ENCODE peak calls at places on chromosomes 3 and 15, in four cellular contexts. Y is PC-3, O is IMR-90, D is fibroblast of lung. T is an unnamed sample.

GRCh38 chr3:170644711-170645110 is 58.8 kb upstream of the SLC7A14 start:
- DNase-seq in Y (no peak), O (peak), D (no peak), T (no peak)

GRCh38 chr3:98003306-98003969 is 31.2 kb upstream of the RIOX2 start:
- DNase-seq in Y (no peak), O (no peak), D (no peak), T (no peak)

GRCh38 chr3:176919836-176920760 is 277.2 kb downstream of the TBL1XR1 start:
- DNase-seq in Y (peak), O (peak), D (peak), T (no peak)

GRCh38 chr3:88725440-88725839 is 382.0 kb upstream of the EPHA3 start:
- DNase-seq in Y (no peak), O (no peak), D (no peak), T (no peak)

GRCh38 chr3:5787863-5788488 is 600.5 kb downstream of the EDEM1 start:
- DNase-seq in Y (peak), O (no peak), D (no peak), T (no peak)

GRCh38 chr15:29092376-29093064 is 177.1 kb downstream of the NSMCE3 start:
- DNase-seq in Y (no peak), O (no peak), D (no peak), T (no peak)

GRCh38 chr3:43117257-43117656 is 11.4 kb upstream of the POMGNT2 start:
- DNase-seq in Y (no peak), O (no peak), D (no peak), T (no peak)

GRCh38 chr3:128112406-128112968 is 11.1 kb downstream of the RUVBL1 start:
- DNase-seq in Y (peak), O (peak), D (peak), T (no peak)

GRCh38 chr3:128240232-128240631 is 87.0 kb downstream of the EEFSEC start:
- DNase-seq in Y (no peak), O (no peak), D (no peak), T (no peak)

GRCh38 chr15:40821195-40821594 is 7.3 kb downstream of the PPP1R14D start:
- DNase-seq in Y (no peak), O (no peak), D (no peak), T (no peak)

GRCh38 chr15:38344351-38344750 is 91.7 kb downstream of the SPRED1 start:
- DNase-seq in Y (no peak), O (no peak), D (no peak), T (no peak)

GRCh38 chr3:115512565-115513410 is 110.5 kb upstream of the GAP43 start:
- DNase-seq in Y (no peak), O (peak), D (peak), T (no peak)

GRCh38 chr3:65597952-65598413 is 440.7 kb downstream of the MAGI1 start:
- DNase-seq in Y (no peak), O (no peak), D (no peak), T (no peak)

GRCh38 chr3:73351423-73352071 is 273.2 kb downstream of the PDZRN3 start:
- DNase-seq in Y (no peak), O (no peak), D (no peak), T (no peak)

GRCh38 chr3:72756900-72757299 is 91.3 kb downstream of the SHQ1 start:
- DNase-seq in Y (no peak), O (no peak), D (no peak), T (peak)

GRCh38 chr3:154678271-154678670 is 248.3 kb upstream of the GPR149 start:
- DNase-seq in Y (no peak), O (no peak), D (no peak), T (no peak)

GRCh38 chr3:124082343-124082742 is 90.4 kb upstream of the ROPN1 start:
- DNase-seq in Y (no peak), O (no peak), D (no peak), T (no peak)

GRCh38 chr3:191282262-191283215 is 46.7 kb upstream of the CCDC50 start:
- DNase-seq in Y (peak), O (no peak), D (peak), T (no peak)

GRCh38 chr3:45551214-45552010 is 43.1 kb upstream of the LIMD1 start:
- DNase-seq in Y (peak), O (peak), D (peak), T (no peak)

GRCh38 chr15:83837946-83838571 is 184.1 kb downstream of the ADAMTSL3 start:
- DNase-seq in Y (peak), O (peak), D (peak), T (no peak)

GRCh38 chr3:53796161-53796560 is 50.1 kb downstream of the CHDH start:
- DNase-seq in Y (no peak), O (no peak), D (no peak), T (no peak)

GRCh38 chr3:153513236-153513635 is 351.2 kb downstream of the RAP2B start:
- DNase-seq in Y (peak), O (no peak), D (peak), T (peak)

GRCh38 chr3:207973-208372 is 11.4 kb downstream of the CHL1 start:
- DNase-seq in Y (no peak), O (no peak), D (no peak), T (no peak)

GRCh38 chr3:187781001-187781400 is 35.7 kb upstream of the BCL6 start:
- DNase-seq in Y (no peak), O (no peak), D (no peak), T (no peak)

GRCh38 chr15:89408512-89409183 is 74.0 kb upstream of the POLG start:
- DNase-seq in Y (no peak), O (peak), D (peak), T (no peak)

GRCh38 chr15:95304116-95304873 is 1026.2 kb upstream of the NR2F2 start:
- DNase-seq in Y (no peak), O (peak), D (peak), T (no peak)

GRCh38 chr3:140529096-140529495 is 148.8 kb upstream of the TRIM42 start:
- DNase-seq in Y (peak), O (peak), D (peak), T (no peak)

GRCh38 chr3:23489338-23490158 is 286.4 kb downstream of the UBE2E2 start:
- DNase-seq in Y (peak), O (peak), D (peak), T (no peak)

GRCh38 chr3:120498947-120499346 is 48.2 kb upstream of the FSTL1 start:
- DNase-seq in Y (peak), O (peak), D (peak), T (no peak)

GRCh38 chr3:7346364-7346763 is 485.4 kb downstream of the GRM7 start:
- DNase-seq in Y (no peak), O (no peak), D (no peak), T (no peak)

GRCh38 chr3:33030246-33030645 is 66.7 kb downstream of the GLB1 start:
- DNase-seq in Y (no peak), O (no peak), D (no peak), T (no peak)

GRCh38 chr3:72100062-72100511 is 315.1 kb upstream of the PROK2 start:
- DNase-seq in Y (no peak), O (no peak), D (no peak), T (peak)

DNA sequence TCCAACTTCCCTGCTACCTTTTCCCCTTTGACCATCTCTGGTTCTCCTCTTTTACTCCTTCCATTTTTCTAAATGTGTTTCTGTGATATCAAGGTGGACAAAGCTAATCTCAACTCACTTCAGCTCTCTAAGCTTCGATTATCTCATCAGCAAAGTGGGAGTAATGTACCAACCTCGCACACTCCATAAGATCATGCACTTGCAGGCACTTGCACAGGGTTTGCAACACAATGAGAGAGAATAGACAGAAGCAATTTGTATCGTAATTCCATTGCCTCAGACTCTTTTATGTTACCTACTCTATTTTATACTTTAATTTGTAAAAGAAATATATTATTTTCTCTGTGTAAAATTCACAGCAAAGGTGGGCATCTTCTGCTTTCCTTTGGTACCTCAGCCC is 7.0 kb upstream of the POLQ start:
- DNase-seq in Y (no peak), O (no peak), D (no peak), T (no peak)
- H2AFZ ChIP-seq in Y (peak), O (no peak), D (peak), T (peak)

DNA sequence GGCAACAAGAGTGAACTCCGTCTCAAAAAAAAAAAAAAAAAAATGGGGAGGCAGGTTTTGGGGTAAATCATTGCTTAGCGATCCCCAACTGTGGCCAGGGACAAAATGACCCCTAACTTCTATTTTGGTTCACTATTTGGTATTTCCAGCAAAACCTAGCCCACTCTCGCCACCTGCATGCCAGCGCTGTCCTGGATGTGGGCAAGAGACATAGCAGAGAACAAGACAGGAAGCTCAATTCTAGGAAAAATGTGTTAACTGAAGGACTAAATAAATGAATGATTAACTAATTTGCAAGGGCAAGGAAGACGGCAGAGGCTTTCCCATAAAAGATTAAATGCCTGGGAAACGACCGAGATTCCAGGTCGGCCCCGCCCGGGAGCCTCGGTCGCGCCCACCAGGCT is 425 bp downstream of the NICN1 start:
- DNase-seq in Y (no peak), O (no peak), D (no peak), T (peak)
- H2AFZ ChIP-seq in Y (peak), O (peak), D (peak), T (peak)

DNA sequence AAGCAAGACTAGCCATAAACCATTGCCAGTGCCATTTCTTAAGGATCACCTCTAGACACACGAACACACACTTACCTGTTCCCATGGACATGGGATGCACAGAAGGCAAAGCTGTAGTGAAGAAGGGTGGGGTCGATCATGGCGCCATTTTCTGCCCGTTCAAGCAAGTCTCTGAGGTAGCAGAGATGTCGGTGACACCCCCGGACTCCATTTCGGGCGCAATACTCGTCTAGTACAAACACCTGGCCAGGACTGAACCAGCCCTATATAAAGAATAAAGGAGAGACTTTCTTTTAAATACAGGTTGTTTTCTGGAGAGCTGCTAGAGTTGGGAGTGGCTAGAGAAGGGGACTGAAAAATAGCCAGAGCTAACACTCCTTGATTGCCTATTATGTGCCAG is 159.4 kb upstream of the FEZF2 start:
- DNase-seq in Y (no peak), O (no peak), D (no peak), T (no peak)
- H2AFZ ChIP-seq in Y (no peak), O (no peak), D (no peak), T (no peak)

DNA sequence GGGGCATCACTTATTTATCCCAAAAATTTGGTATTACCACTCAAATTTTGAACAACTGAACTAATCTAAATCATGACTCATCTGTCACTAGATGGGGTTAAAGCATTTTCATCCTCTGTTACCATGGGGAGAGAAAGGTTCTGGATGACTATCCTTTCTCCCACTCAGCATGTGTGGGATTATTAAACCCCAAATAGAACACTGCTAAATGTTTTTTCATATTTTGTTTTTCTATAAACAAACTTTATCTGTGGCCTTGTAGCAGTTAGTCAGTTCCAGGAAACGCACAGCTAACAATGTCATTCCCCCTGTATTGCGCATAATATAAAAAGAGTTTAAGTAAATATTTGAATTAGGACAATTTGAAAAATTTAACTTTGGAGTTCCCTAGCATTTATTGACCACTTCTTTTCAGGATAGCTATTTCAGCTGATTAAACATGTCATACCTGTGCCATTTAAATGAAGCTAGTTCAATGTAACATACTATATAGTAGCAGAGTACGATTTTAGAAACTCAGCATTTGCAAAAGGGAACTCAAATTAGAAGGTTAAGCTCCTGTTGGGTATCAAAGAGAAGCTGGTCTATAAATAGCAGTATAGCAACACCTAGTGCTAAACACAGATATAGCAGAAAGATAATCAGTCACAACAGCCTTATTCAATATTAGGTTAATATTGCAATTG is 9.2 kb upstream of the TMEM212 start:
- DNase-seq in Y (peak), O (peak), D (peak), T (no peak)
- H2AFZ ChIP-seq in Y (no peak), O (no peak), D (no peak), T (no peak)

DNA sequence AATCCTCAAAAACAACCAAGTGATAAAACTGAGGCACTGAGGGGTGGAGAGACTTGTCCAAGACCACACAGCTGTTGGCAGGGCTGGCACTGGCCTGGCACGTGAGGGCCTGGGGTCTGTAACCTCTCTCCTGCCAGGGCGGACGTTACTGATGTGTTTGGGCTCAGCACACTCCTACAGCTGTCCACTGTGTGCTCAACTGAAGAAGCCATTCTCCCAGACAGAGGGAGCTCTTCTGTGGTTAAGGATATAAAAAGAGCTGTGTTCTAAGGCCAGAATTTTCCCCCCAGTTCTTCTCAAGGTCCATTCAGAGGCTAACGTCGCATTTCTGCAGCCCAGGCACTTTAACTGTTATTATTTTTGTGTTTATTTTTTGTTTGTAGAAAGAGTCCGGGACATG is 429.0 kb upstream of the ATP11B start:
- DNase-seq in Y (peak), O (no peak), D (no peak), T (no peak)
- H2AFZ ChIP-seq in Y (peak), O (no peak), D (no peak), T (no peak)

GRCh38 chr3:131630812-131631211 is 128.0 kb upstream of the MRPL3 start:
- DNase-seq in Y (no peak), O (no peak), D (no peak), T (no peak)

GRCh38 chr3:131630117-131630516 is 127.3 kb upstream of the MRPL3 start:
- DNase-seq in Y (peak), O (no peak), D (no peak), T (no peak)
- H2AFZ ChIP-seq in Y (no peak), O (no peak), D (no peak), T (no peak)

T was measured in Karpas-422.